ENCODE peak calls at places on chromosome 3, in seven cellular contexts. N is right atrium auricular region, L is left lung, T is upper lobe of right lung, Z is sigmoid colon, I is tibial artery, H is cardiac muscle cell. K is an unnamed sample.

GRCh38 chr3:160286231-160286630 is 61.0 kb downstream of the C3orf80 start:
- DNase-seq in I (no peak), H (no peak), N (no peak), L (no peak), T (no peak), Z (no peak), K (no peak)

GRCh38 chr3:128995737-128996136 is 1.9 kb upstream of the CFAP92 start:
- DNase-seq in Z (peak; percentile 1), I (no peak), N (no peak), L (no peak), H (no peak), T (no peak), K (no peak)

GRCh38 chr3:48141225-48142137 is 46.7 kb downstream of the CDC25A start:
- DNase-seq in I (no peak), H (no peak), T (no peak), Z (no peak), L (no peak), N (no peak), K (no peak)

GRCh38 chr3:14297305-14297704 is 105.1 kb upstream of the SLC6A6 start:
- DNase-seq in T (no peak), Z (no peak), L (no peak), N (no peak), H (no peak), I (no peak), K (no peak)

GRCh38 chr3:115525726-115526125 is 97.6 kb upstream of the GAP43 start:
- DNase-seq in H (peak; percentile 21), I (no peak), Z (no peak), T (no peak), L (no peak), N (no peak), K (no peak)

GRCh38 chr3:52233108-52233591 is 5.8 kb downstream of the TWF2 start:
- DNase-seq in I (peak; percentile 53), H (no peak), Z (no peak), L (peak; percentile 29), N (no peak), T (no peak), K (no peak)

GRCh38 chr3:177122183-177122856 is 75.0 kb downstream of the TBL1XR1 start:
- DNase-seq in L (no peak), I (no peak), N (no peak), Z (no peak), H (no peak), T (no peak), K (no peak)

GRCh38 chr3:159881828-159882309 is 106.8 kb upstream of the IL12A start:
- DNase-seq in I (no peak), T (no peak), Z (peak; percentile 67), N (no peak), H (no peak), L (no peak), K (no peak)

GRCh38 chr3:1082024-1082633 is 10.7 kb upstream of the CNTN6 start:
- DNase-seq in I (peak; percentile 61), N (no peak), H (peak; percentile 48), Z (no peak), T (no peak), L (no peak), K (no peak)

GRCh38 chr3:111112913-111113312 is 41.3 kb downstream of the NECTIN3 start:
- DNase-seq in N (no peak), L (no peak), I (no peak), T (no peak), H (peak; percentile 64), Z (no peak), K (no peak)

GRCh38 chr3:194521514-194522260 is 34.9 kb upstream of the ATP13A3 start:
- DNase-seq in H (peak; percentile 86), Z (no peak), I (no peak), L (no peak), T (no peak), N (no peak), K (no peak)

GRCh38 chr3:117616213-117616612 is 906.6 kb downstream of the TUSC7 start:
- DNase-seq in L (no peak), I (no peak), T (no peak), N (no peak), H (no peak), Z (no peak), K (no peak)

GRCh38 chr3:134516905-134517304 is 31.0 kb downstream of the CEP63 start:
- DNase-seq in N (no peak), T (no peak), I (no peak), H (peak; percentile 29), L (no peak), Z (no peak), K (no peak)

GRCh38 chr3:126259411-126260391 is 79.3 kb upstream of the ALDH1L1 start:
- DNase-seq in L (no peak), I (peak; percentile 86), T (peak; percentile 85), H (peak; percentile 64), Z (peak; percentile 85), N (no peak), K (no peak)

GRCh38 chr3:160675566-160676124 is 1.3 kb upstream of the ARL14 start:
- DNase-seq in L (no peak), H (no peak), N (no peak), Z (no peak), I (no peak), T (no peak), K (no peak)

GRCh38 chr3:22887664-22888291 is 315.3 kb upstream of the UBE2E2 start:
- DNase-seq in H (peak; percentile 61), L (no peak), N (no peak), T (no peak), Z (no peak), I (no peak), K (no peak)

GRCh38 chr3:15387171-15387581 is 40.2 kb downstream of the METTL6 start:
- DNase-seq in N (no peak), L (no peak), I (no peak), H (peak; percentile 25), T (no peak), Z (no peak), K (no peak)

GRCh38 chr3:114519415-114519814 is 225.6 kb downstream of the TIGIT start:
- DNase-seq in Z (no peak), L (no peak), H (peak; percentile 95), T (no peak), I (no peak), N (no peak), K (no peak)

DNA sequence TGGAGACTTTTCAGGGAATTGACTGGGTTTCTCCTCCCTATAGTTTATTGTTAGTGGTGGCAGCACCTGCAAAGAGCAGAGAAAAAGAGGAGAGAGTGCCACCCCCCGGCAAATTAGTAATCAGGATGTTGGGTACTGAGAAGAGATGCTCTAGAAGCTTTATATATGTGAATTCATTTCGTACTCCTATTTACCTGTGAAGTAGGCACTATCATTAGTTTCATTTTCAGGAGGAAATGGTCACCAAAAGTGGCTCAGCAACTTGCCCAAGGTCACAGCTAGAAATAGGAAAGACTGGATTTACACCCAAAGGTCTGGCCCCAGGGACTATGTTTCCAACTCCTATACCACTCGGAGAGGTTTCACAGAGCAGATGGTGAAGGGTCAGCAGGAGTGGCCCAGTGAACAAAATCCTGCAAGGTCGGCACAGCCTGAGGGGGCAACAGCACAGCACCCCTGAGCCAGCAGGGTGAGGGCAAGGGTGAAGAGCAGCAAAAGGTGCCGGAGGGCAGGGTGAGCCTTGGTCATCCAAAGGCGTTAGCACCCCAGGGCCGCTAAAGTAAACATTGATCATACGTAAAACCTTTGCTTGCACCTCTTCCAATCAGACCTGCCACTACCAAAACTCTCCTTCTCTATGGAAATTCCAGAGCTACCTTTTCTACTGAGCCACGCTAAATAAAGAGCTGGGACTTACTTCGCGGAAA is 23.6 kb downstream of the VGLL4 start:
- DNase-seq in Z (no peak), N (no peak), H (no peak), L (no peak), T (no peak), I (no peak), K (no peak)
- H3K27ac ChIP-seq in Z (no peak overlapping the region), N (no peak overlapping the region), H (peak overlapping the region; percentile 44), L (no peak overlapping the region), T (no peak overlapping the region), I (no peak overlapping the region), K (no peak overlapping the region)

DNA sequence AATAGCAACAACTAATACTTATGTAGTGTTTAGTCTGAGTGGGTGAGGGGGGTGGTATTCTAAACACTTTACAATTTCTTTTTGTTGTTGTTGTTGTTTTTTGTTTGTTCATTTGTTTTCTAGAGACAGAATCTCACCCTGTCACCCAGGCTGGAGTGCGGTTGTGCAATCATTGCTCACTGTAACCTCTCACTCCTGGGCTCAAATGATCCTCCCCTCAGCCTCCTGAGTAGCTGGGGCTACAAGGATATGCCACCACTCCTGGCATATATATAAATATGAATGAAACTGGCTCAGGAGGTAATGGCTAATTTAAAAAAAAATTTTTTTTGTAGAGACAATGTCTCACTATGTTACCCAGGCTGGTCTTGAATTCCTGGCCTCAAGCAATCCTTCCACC is 19.1 kb downstream of the SPSB4 start:
- DNase-seq in T (no peak), I (no peak), H (no peak), L (no peak), N (no peak), Z (no peak), K (peak; percentile 1)
- H3K4me1 ChIP-seq in T (no peaks in the 10 kb centered on the region), I (no peaks in the 10 kb centered on the region), H (peaks cover 50% of the 10 kb centered on the region), L (no peaks in the 10 kb centered on the region), N (no peaks in the 10 kb centered on the region), Z (no peaks in the 10 kb centered on the region), K (no peaks in the 10 kb centered on the region)

DNA sequence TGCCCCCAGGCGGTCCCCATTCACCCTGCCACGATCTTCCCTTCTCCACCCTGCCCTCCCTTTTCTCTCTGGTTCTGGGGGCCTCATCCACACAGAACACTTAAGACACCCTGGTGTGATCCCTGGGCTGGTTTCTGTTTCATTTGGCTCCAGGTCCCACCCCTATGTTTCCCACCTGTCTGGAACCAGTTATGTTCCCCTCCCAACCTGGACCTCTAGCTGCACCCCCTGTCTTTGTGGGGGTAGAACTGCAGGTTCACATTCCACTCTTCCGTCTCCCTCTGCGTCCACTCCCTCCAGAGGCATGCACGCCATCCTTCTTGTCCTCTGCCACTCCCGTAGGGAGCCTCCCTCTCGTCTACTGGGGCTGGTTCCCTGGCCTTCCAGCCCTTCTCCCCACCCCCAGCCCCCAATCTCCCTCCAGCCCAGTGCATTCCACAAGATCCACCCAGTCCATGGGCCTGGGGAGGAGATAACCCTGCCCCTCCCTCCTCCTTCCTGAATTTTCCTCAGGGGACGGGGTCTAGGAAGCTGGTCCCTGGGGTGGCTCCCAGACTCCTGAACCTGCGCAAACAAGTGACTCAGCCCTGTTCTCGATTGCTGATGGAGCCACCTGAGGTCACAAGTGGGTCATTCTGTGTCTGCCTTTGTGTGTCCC is 73.8 kb downstream of the ABTB1 start:
- DNase-seq in Z (no peak), L (peak; percentile 62), H (no peak), N (no peak), I (no peak), T (no peak), K (no peak)
- TF ChIP-seq CTCF in Z (no peak), L (no peak), H (peak; percentile 12), N (peak; percentile 51), I (no peak), T (peak; percentile 24), K (no peak)

GRCh38 chr3:185555101-185555501 is 2.7 kb upstream of the LIPH start:
- DNase-seq in I (no peak), T (no peak), L (no peak), N (no peak), Z (no peak), H (no peak), K (no peak)

GRCh38 chr3:185552358-185552877 is at the start of gene LIPH:
- DNase-seq in L (no peak), Z (no peak), I (no peak), N (peak; percentile 56), H (peak; percentile 32), T (no peak), K (no peak)

GRCh38 chr3:185559706-185560090 is 7.3 kb upstream of the LIPH start:
- DNase-seq in L (no peak), I (no peak), T (no peak), N (peak; percentile 51), H (no peak), Z (no peak), K (no peak)

GRCh38 chr3:185558395-185558794 is 6.0 kb upstream of the LIPH start:
- DNase-seq in I (no peak), H (no peak), N (no peak), T (peak; percentile 78), Z (no peak), L (peak; percentile 64), K (no peak)

GRCh38 chr3:185555948-185556347 is 3.6 kb upstream of the LIPH start:
- DNase-seq in N (no peak), L (no peak), H (no peak), Z (no peak), T (no peak), I (no peak), K (no peak)
- H3K27ac ChIP-seq in N (no peak overlapping the region), L (peak overlapping the region; percentile 3), H (no peak overlapping the region), Z (no peak overlapping the region), T (no peak overlapping the region), I (no peak overlapping the region), K (no peak overlapping the region)